ENCODE peak calls at places on chromosomes 7 and 10, in ten cellular contexts. A, X, N, W, I, J, K, E, T and Y are unnamed samples.

GRCh38 chr10:17742918-17743317 is 9.1 kb upstream of the TMEM236 start:
- DNase-seq in N (peak), W (peak), E (peak), A (peak), I (peak), J (peak), X (peak), K (peak), T (peak), Y (no peak)

GRCh38 chr7:74175270-74175803 is 1.2 kb downstream of the EIF4H start:
- DNase-seq in I (no peak), N (no peak), W (no peak), K (no peak), J (no peak), A (no peak), T (no peak), X (no peak), E (no peak), Y (no peak)

GRCh38 chr10:104472505-104472904 is 118.9 kb downstream of the CFAP58 start:
- DNase-seq in I (no peak), W (no peak), T (no peak), K (no peak), X (no peak), J (peak), A (no peak), N (no peak), E (no peak), Y (no peak)

GRCh38 chr10:112899396-112900065 is 50.5 kb upstream of the TCF7L2 start:
- DNase-seq in E (no peak), T (peak), N (no peak), W (no peak), K (no peak), J (no peak), I (no peak), X (no peak), A (no peak), Y (no peak)

GRCh38 chr10:86152911-86153310 is 213.7 kb downstream of the GRID1 start:
- DNase-seq in J (no peak), N (no peak), W (no peak), X (no peak), K (no peak), I (no peak), T (no peak), E (no peak), A (no peak), Y (no peak)

GRCh38 chr7:150450491-150450992 is at the start of gene GIMAP8:
- DNase-seq in W (peak), E (peak), I (no peak), X (peak), J (no peak), T (peak), A (peak), N (peak), K (peak), Y (no peak)

GRCh38 chr10:3539696-3540383 is 245.2 kb downstream of the KLF6 start:
- DNase-seq in X (no peak), J (no peak), I (no peak), N (no peak), T (no peak), A (no peak), W (no peak), K (no peak), E (no peak), Y (no peak)

GRCh38 chr10:93604145-93604544 is 3.1 kb upstream of the RBP4 start:
- DNase-seq in K (no peak), T (no peak), X (no peak), W (no peak), N (no peak), J (no peak), I (no peak), E (no peak), A (no peak), Y (no peak)

GRCh38 chr7:78716876-78717275 is 736.6 kb downstream of the MAGI2 start:
- DNase-seq in W (no peak), J (no peak), N (no peak), T (no peak), X (no peak), I (no peak), K (no peak), E (no peak), A (no peak), Y (no peak)

GRCh38 chr10:34078017-34078416 is 737.1 kb downstream of the PARD3 start:
- DNase-seq in T (no peak), E (no peak), A (no peak), K (no peak), N (no peak), X (no peak), J (no peak), W (no peak), I (no peak), Y (no peak)

GRCh38 chr10:55163388-55163972 is 362.4 kb upstream of the PCDH15 start:
- DNase-seq in W (no peak), K (no peak), T (no peak), X (no peak), E (no peak), A (no peak), I (no peak), J (no peak), N (no peak), Y (no peak)

GRCh38 chr7:2474224-2474623 is 2.0 kb downstream of the GRIFIN start:
- DNase-seq in W (no peak), N (no peak), I (no peak), X (no peak), A (no peak), J (no peak), E (no peak), K (no peak), T (no peak), Y (no peak)

GRCh38 chr7:158093156-158093796 is 494.3 kb downstream of the PTPRN2 start:
- DNase-seq in T (no peak), W (no peak), A (no peak), E (no peak), I (no peak), X (peak), J (no peak), K (no peak), N (no peak), Y (no peak)

GRCh38 chr7:97871659-97872024 is 566 bp downstream of the ASNS start:
- DNase-seq in T (no peak), J (no peak), X (no peak), K (no peak), N (no peak), I (no peak), W (no peak), E (no peak), A (no peak), Y (no peak)

GRCh38 chr10:116201670-116202430 is 71.2 kb downstream of the GFRA1 start:
- DNase-seq in X (no peak), W (no peak), A (no peak), J (no peak), N (no peak), T (no peak), K (no peak), I (no peak), E (no peak), Y (no peak)